ENCODE peak calls at places on chromosomes 4 and X, in four cellular contexts. G is psoas muscle, N is fibroblast of lung, B is fibroblast of villous mesenchyme. Y is an unnamed sample.

GRCh38 chr4:145816091-145816490 is 122.5 kb downstream of the ZNF827 start:
- DNase-seq in G (no peak), N (no peak), B (no peak), Y (no peak)

GRCh38 chr4:8211737-8212581 is 12.9 kb downstream of the SH3TC1 start:
- DNase-seq in G (no peak), N (no peak), B (no peak), Y (no peak)

GRCh38 chr4:47837582-47838294 is at the start of gene CORIN:
- DNase-seq in G (no peak), N (no peak), B (no peak), Y (no peak)

GRCh38 chrX:9466115-9466495 is 1.2 kb downstream of the TBL1X start:
- DNase-seq in G (peak; percentile 60), N (peak; percentile 28), B (peak; percentile 47), Y (no peak)

GRCh38 chr4:6574747-6575502 is at the start of gene MAN2B2:
- DNase-seq in G (peak; percentile 91), N (peak; percentile 65), B (peak; percentile 70), Y (peak; percentile 63)

GRCh38 chr4:1992468-1993168 is 16.2 kb downstream of the NELFA start:
- DNase-seq in G (no peak), N (no peak), B (no peak), Y (no peak)

GRCh38 chr4:24089831-24090531 is 200.1 kb upstream of the PPARGC1A start:
- DNase-seq in G (no peak), N (peak; percentile 89), B (peak; percentile 65), Y (peak; percentile 55)

GRCh38 chr4:68984947-68985346 is 33.3 kb upstream of the UGT2A3 start:
- DNase-seq in G (no peak), N (no peak), B (no peak), Y (no peak)

GRCh38 chrX:47637546-47638195 is 7.9 kb upstream of the CFP start:
- DNase-seq in G (peak; percentile 33), N (no peak), B (no peak), Y (peak; percentile 54)
- TF ChIP-seq CTCF in G (no peak), N (no peak), B (no peak), Y (peak; percentile 26)

GRCh38 chr4:164943192-164943591 is 34.3 kb downstream of the TRIM61 start:
- DNase-seq in G (no peak), N (no peak), B (no peak), Y (no peak)
- H3K4me3 ChIP-seq in G (no peak overlapping the region), N (no peak overlapping the region), B (no peak overlapping the region), Y (no peak overlapping the region)

GRCh38 chrX:68918202-68918601 is 89.4 kb downstream of the EFNB1 start:
- DNase-seq in G (no peak), N (no peak), B (no peak), Y (no peak)
- TF ChIP-seq CTCF in G (no peak), N (no peak), B (no peak), Y (no peak)

DNA sequence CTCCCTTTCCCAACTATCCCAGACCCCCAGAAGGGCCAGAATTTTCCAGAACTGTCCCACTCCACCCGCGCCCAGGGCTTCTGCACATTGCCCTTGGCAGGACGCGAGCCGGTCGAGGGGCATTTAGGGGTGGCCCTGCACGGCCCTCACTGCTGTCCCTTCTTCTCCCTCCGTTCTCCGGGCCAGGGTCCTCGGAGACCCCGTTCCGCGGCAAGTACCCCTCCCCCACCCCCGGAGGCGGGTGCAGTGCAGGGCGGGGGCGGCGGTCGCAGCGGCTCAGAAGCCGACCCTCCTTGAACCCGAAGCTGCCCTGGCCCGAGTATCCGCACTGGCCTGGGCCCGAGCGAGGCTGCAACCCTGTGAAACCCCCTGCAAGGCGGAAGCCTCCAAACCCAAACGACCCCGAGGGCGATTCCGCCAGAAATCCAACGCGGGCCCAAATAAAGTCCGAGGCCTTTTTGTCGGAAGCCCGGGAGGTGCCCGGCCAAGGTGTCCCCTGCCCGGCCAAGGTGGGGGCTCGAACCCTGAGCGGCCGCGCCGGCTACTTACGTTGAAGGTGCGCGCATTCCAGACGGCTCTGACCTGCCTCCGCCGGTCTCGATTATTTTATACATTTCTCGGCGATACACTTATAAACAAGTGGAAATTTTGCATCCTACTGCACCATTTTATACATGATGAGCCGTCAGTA is 53.2 kb upstream of the TMEM33 start:
- DNase-seq in G (no peak), N (no peak), B (no peak), Y (no peak)
- H3K4me3 ChIP-seq in G (peak overlapping the region; percentile 67), N (peak overlapping the region; percentile 6), B (no peak overlapping the region), Y (peak overlapping the region; percentile 17)

DNA sequence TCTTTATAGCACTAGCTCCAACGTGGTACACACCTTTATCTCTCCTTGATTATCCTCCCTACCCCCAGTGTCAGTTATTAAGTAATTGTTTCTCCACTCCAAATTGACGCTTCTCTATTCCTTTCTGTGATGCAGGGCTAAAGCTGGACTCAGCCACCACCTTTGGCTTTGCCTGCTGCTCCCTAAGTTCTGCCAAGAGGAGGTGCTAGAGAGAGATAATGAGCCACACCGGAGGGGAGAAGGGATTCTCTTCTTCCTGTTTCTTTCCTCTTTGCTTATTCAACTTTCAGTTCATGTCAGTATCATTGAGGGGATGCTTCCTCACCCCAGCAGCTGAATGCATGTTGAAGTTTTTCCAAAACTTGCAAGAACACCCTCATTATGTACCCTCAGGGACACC is 176.5 kb downstream of the GBA3 start:
- DNase-seq in G (no peak), N (no peak), B (no peak), Y (no peak)
- TF ChIP-seq CTCF in G (no peak), N (no peak), B (no peak), Y (no peak)

GRCh38 chr4:86847576-86847975 is 1.6 kb downstream of the SLC10A6 start:
- DNase-seq in G (no peak), N (no peak), B (peak; percentile 11), Y (no peak)
- H3K4me3 ChIP-seq in G (peak overlapping the region; percentile 12), N (no peak overlapping the region), B (no peak overlapping the region), Y (no peak overlapping the region)